ENCODE peak calls at places on chromosomes 11 and 22, in four cellular contexts. H, G, A and W are unnamed samples.

GRCh38 chr11:119990306-119991021 is 147.4 kb downstream of the TRIM29 start:
- DNase-seq in H (peak; percentile 54), G (no peak), A (no peak), W (no peak)

GRCh38 chr11:61571337-61571736 is 9.5 kb downstream of the SYT7 start:
- DNase-seq in A (no peak), H (no peak), G (no peak), W (no peak)

GRCh38 chr22:38873469-38874411 is 1.7 kb upstream of the CBX6 start:
- DNase-seq in G (no peak), H (peak; percentile 11), A (no peak), W (no peak)

GRCh38 chr22:39900306-39901227 is at the start of gene GRAP2:
- DNase-seq in A (no peak), G (no peak), H (no peak), W (no peak)

GRCh38 chr11:68315581-68315920 is 3.2 kb downstream of the LRP5 start:
- DNase-seq in G (no peak), A (no peak), H (no peak), W (no peak)

GRCh38 chr22:25404923-25405853 is 159.3 kb upstream of the GRK3 start:
- DNase-seq in G (peak; percentile 74), H (peak; percentile 94), A (peak; percentile 73), W (peak; percentile 91)

GRCh38 chr11:130314184-130314748 is 451 bp downstream of the ZBTB44 start:
- DNase-seq in H (peak; percentile 73), G (peak; percentile 81), A (peak; percentile 1), W (peak; percentile 77)

GRCh38 chr22:30655532-30655931 is 12.1 kb downstream of the DUSP18 start:
- DNase-seq in H (no peak), G (no peak), A (no peak), W (no peak)

GRCh38 chr11:122310701-122311100 is 194.7 kb upstream of the BLID start:
- DNase-seq in H (no peak), A (no peak), G (no peak), W (no peak)

GRCh38 chr22:22928666-22929380 is 41.2 kb downstream of the IGLL5 start:
- DNase-seq in H (peak; percentile 80), A (peak; percentile 16), G (no peak), W (peak; percentile 14)

GRCh38 chr11:133955945-133956421 is 785 bp downstream of the IGSF9B start:
- DNase-seq in H (no peak), A (no peak), G (peak; percentile 59), W (no peak)

GRCh38 chr11:15627560-15627959 is 512.8 kb downstream of the INSC start:
- DNase-seq in A (peak; percentile 74), H (peak; percentile 44), G (no peak), W (peak; percentile 35)

GRCh38 chr11:28701760-28702449 is 593.7 kb downstream of the METTL15 start:
- DNase-seq in A (no peak), H (peak; percentile 16), G (no peak), W (no peak)

GRCh38 chr22:47213571-47214230 is 451.3 kb downstream of the TBC1D22A start:
- DNase-seq in H (peak; percentile 54), G (peak; percentile 15), A (no peak), W (peak; percentile 12)

GRCh38 chr11:26778000-26778757 is 56.3 kb upstream of the SLC5A12 start:
- DNase-seq in G (no peak), A (peak; percentile 81), H (peak; percentile 87), W (peak; percentile 56)

GRCh38 chr22:26286091-26286780 is 117.0 kb downstream of the SEZ6L start:
- DNase-seq in G (no peak), A (no peak), H (peak; percentile 6), W (no peak)

DNA sequence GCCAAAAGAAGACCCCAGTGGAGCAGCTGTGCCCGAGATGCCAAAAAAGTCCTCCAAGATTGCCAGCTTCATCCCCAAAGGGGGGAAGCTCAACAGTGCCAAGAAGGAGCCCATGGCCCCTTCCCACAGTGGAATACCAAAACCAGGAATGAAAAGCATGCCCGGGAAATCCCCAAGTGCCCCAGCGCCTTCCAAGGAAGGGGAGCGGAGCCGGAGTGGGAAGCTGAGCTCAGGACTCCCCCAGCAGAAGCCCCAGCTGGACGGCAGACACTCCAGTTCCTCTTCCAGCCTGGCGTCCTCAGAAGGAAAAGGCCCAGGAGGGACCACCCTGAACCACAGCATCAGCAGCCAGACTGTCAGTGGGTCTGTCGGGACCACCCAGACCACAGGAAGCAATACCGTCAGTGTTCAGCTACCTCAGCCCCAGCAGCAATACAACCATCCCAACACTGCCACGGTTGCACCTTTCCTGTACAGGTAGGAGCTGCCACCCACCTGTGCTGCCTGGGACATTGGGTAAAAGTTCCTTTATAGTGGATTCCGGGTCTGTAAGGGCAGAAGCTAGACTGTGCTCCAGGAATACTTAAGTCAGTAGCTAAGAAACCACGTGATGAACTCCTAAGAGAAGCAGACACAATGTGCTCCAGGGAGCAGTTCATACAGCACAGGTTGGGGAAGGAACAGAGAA is 221.3 kb downstream of the NAV2 start:
- DNase-seq in H (no peak), A (no peak), G (no peak), W (no peak)
- H3K9ac ChIP-seq in H (peak overlapping the region; percentile 48), A (no peak overlapping the region), G (no peak overlapping the region), W (peak overlapping the region; percentile 11)

GRCh38 chr11:118153976-118154375 is 1.4 kb upstream of the SCN4B start:
- DNase-seq in G (no peak), H (no peak), A (no peak), W (no peak)

GRCh38 chr11:118152020-118152551 is 537 bp downstream of the SCN4B start:
- DNase-seq in G (no peak), H (no peak), A (no peak), W (no peak)

GRCh38 chr11:118151421-118151820 is 1.2 kb downstream of the SCN4B start:
- DNase-seq in H (no peak), G (no peak), A (peak; percentile 4), W (no peak)

GRCh38 chr11:118152552-118153471 is at the start of gene SCN4B:
- DNase-seq in G (peak; percentile 93), H (peak; percentile 68), A (peak; percentile 20), W (peak; percentile 77)

GRCh38 chr11:118153516-118153915 is 893 bp upstream of the SCN4B start:
- DNase-seq in G (no peak), A (no peak), H (no peak), W (no peak)
- H3K4me1 ChIP-seq in G (peaks cover 44% of the 10 kb centered on the region), A (no peaks in the 10 kb centered on the region), H (no peaks in the 10 kb centered on the region), W (peaks cover 5% of the 10 kb centered on the region)

GRCh38 chr22:50105529-50106100 is 15.8 kb downstream of the MOV10L1 start:
- DNase-seq in G (no peak), H (no peak), A (peak; percentile 64), W (no peak)
- H3K9ac ChIP-seq in G (no peak overlapping the region), H (no peak overlapping the region), A (peak overlapping the region; percentile 26), W (no peak overlapping the region)

GRCh38 chr11:38046571-38047135 is 1448.6 kb upstream of the RAG2 start:
- DNase-seq in H (no peak), G (no peak), A (no peak), W (no peak)
- H3K4me1 ChIP-seq in H (no peaks in the 10 kb centered on the region), G (no peaks in the 10 kb centered on the region), A (no peaks in the 10 kb centered on the region), W (no peaks in the 10 kb centered on the region)

GRCh38 chr22:42768385-42769035 is 47.8 kb upstream of the A4GALT start:
- DNase-seq in A (no peak), G (peak; percentile 3), H (no peak), W (no peak)

GRCh38 chr22:42770941-42771647 is 50.4 kb upstream of the A4GALT start:
- DNase-seq in G (peak; percentile 23), A (no peak), H (no peak), W (no peak)

GRCh38 chr22:42769238-42769573 is 48.5 kb upstream of the A4GALT start:
- DNase-seq in G (no peak), A (no peak), H (no peak), W (no peak)

GRCh38 chr22:42770448-42770726 is 49.7 kb upstream of the A4GALT start:
- DNase-seq in G (no peak), H (no peak), A (no peak), W (no peak)

GRCh38 chr22:42769574-42770447 is 49.1 kb upstream of the A4GALT start:
- DNase-seq in A (peak; percentile 95), H (peak; percentile 86), G (peak; percentile 1), W (no peak)
- H3K9ac ChIP-seq in A (peak overlapping the region; percentile 3), H (no peak overlapping the region), G (no peak overlapping the region), W (peak overlapping the region; percentile 32)

GRCh38 chr22:28030442-28030841 is 111.4 kb upstream of the PITPNB start:
- DNase-seq in H (no peak), A (peak; percentile 31), G (no peak), W (no peak)
- H3K4me1 ChIP-seq in H (peaks cover 16% of the 10 kb centered on the region), A (peaks cover 23% of the 10 kb centered on the region), G (peaks cover 9% of the 10 kb centered on the region), W (peaks cover 29% of the 10 kb centered on the region)